ENCODE peak calls at places on chromosomes 6 and 20, in five cellular contexts. B, H, T, G and K are unnamed samples.

GRCh38 chr6:35485402-35485877 is 11.4 kb downstream of the TEAD3 start:
- DNase-seq in B (peak; percentile 93), H (no peak), T (no peak), G (no peak), K (no peak)

GRCh38 chr6:11275598-11275997 is 43.1 kb upstream of the NEDD9 start:
- DNase-seq in B (no peak), H (no peak), T (no peak), G (no peak), K (no peak)

GRCh38 chr20:49230575-49231211 is 11.5 kb downstream of the DDX27 start:
- DNase-seq in B (peak; percentile 76), H (no peak), T (no peak), G (no peak), K (no peak)

GRCh38 chr6:7933794-7934193 is 23.2 kb upstream of the TXNDC5 start:
- DNase-seq in B (no peak), H (no peak), T (no peak), G (no peak), K (no peak)

GRCh38 chr6:36776167-36776566 is 63.1 kb downstream of the CPNE5 start:
- DNase-seq in B (no peak), H (no peak), T (no peak), G (no peak), K (no peak)

GRCh38 chr20:37245181-37245580 is 16.4 kb downstream of the GHRH start:
- DNase-seq in B (no peak), H (no peak), T (no peak), G (no peak), K (no peak)

GRCh38 chr6:135465307-135465706 is 32.2 kb downstream of the AHI1 start:
- DNase-seq in B (no peak), H (no peak), T (no peak), G (no peak), K (no peak)

GRCh38 chr6:15207923-15208322 is 37.9 kb upstream of the JARID2 start:
- DNase-seq in B (peak; percentile 30), H (peak; percentile 12), T (no peak), G (no peak), K (no peak)

GRCh38 chr6:44030812-44031454 is 96.3 kb downstream of the MRPL14 start:
- DNase-seq in B (no peak), H (no peak), T (no peak), G (no peak), K (no peak)

GRCh38 chr6:43728586-43728985 is 41.0 kb upstream of the MRPS18A start:
- DNase-seq in B (no peak), H (no peak), T (no peak), G (no peak), K (no peak)

GRCh38 chr20:61345656-61346055 is 93.6 kb downstream of the CDH4 start:
- DNase-seq in B (no peak), H (no peak), T (no peak), G (no peak), K (no peak)

GRCh38 chr6:102619585-102619984 is 1226.1 kb downstream of the GRIK2 start:
- DNase-seq in B (peak; percentile 11), H (no peak), T (no peak), G (no peak), K (no peak)

GRCh38 chr6:15872252-15873103 is 209.7 kb upstream of the DTNBP1 start:
- DNase-seq in B (peak; percentile 78), H (peak; percentile 58), T (no peak), G (no peak), K (no peak)

GRCh38 chr6:125899726-125900182 is 56.8 kb upstream of the HINT3 start:
- DNase-seq in B (no peak), H (no peak), T (no peak), G (no peak), K (no peak)